ENCODE peak calls at places on chromosomes 16 and 17, in ten cellular contexts. L is ovary; S is testis; A is H9; P is MM.1S; W is CD8-positive, alpha-beta T cell; U is RWPE1; G is H1; N is D721Med; Z is fibroblast of lung. X is an unnamed sample.

GRCh38 chr17:45789874-45790273 is 5.8 kb downstream of the CRHR1 start:
- DNase-seq in Z (no peak), N (no peak), P (no peak), U (no peak), A (no peak), G (no peak), S (no peak), L (no peak), W (no peak), X (no peak)

GRCh38 chr16:48076455-48077012 is 79.3 kb downstream of the ABCC12 start:
- DNase-seq in W (no peak), S (no peak), G (no peak), L (no peak), Z (peak; percentile 78), P (no peak), N (no peak), A (no peak), U (no peak), X (no peak)

GRCh38 chr17:10380631-10381408 is 8.0 kb upstream of the MYH13 start:
- DNase-seq in W (no peak), N (no peak), Z (peak; percentile 49), P (no peak), G (no peak), S (no peak), L (no peak), U (no peak), A (no peak), X (no peak)

GRCh38 chr16:80463303-80463702 is 77.5 kb upstream of the DYNLRB2 start:
- DNase-seq in L (no peak), A (no peak), P (no peak), S (no peak), W (no peak), Z (no peak), G (no peak), U (no peak), N (no peak), X (no peak)

GRCh38 chr17:1402268-1402598 is 2.2 kb upstream of the YWHAE start:
- DNase-seq in U (no peak), N (no peak), L (no peak), G (no peak), Z (no peak), S (no peak), P (no peak), A (no peak), W (no peak), X (no peak)

GRCh38 chr17:34527121-34527907 is 52.1 kb upstream of the TMEM132E start:
- DNase-seq in W (no peak), L (no peak), U (no peak), A (no peak), N (no peak), Z (no peak), G (no peak), S (no peak), P (no peak), X (no peak)

GRCh38 chr17:8140058-8140412 is 12.2 kb downstream of the PER1 start:
- DNase-seq in A (peak; percentile 34), S (peak; percentile 18), N (no peak), P (no peak), G (no peak), W (no peak), L (peak; percentile 59), U (no peak), Z (no peak), X (no peak)

GRCh38 chr17:8946476-8946875 is 19.0 kb downstream of the PIK3R5 start:
- DNase-seq in S (no peak), N (no peak), A (peak; percentile 17), Z (no peak), L (no peak), W (no peak), U (no peak), G (no peak), P (no peak), X (no peak)

GRCh38 chr16:1839554-1839953 is 12.5 kb downstream of the FAHD1 start:
- DNase-seq in W (no peak), Z (peak; percentile 82), P (no peak), S (no peak), N (no peak), A (no peak), L (no peak), G (no peak), U (no peak), X (no peak)

GRCh38 chr16:56145369-56145768 is 45.9 kb upstream of the GNAO1 start:
- DNase-seq in W (no peak), A (peak; percentile 28), S (no peak), G (no peak), N (no peak), U (no peak), P (no peak), Z (no peak), L (no peak), X (no peak)

GRCh38 chr16:31869511-31870201 is 4.0 kb upstream of the ZNF267 start:
- DNase-seq in Z (peak; percentile 56), A (peak; percentile 31), G (no peak), W (peak; percentile 61), L (no peak), U (peak; percentile 38), S (peak; percentile 43), P (peak; percentile 80), N (no peak), X (peak; percentile 34)

GRCh38 chr17:32536736-32537646 is 50.2 kb downstream of the CDK5R1 start:
- DNase-seq in U (no peak), S (no peak), P (no peak), W (no peak), N (no peak), Z (peak; percentile 50), L (no peak), G (no peak), A (no peak), X (no peak)

GRCh38 chr17:78448356-78448993 is 70.0 kb downstream of the PGS1 start:
- DNase-seq in Z (no peak), S (peak; percentile 42), G (no peak), U (no peak), N (no peak), W (no peak), A (no peak), L (no peak), P (no peak), X (no peak)
- TF ChIP-seq CTCF in Z (no peak), S (no peak), G (peak; percentile 55), U (no peak), N (no peak), W (no peak), A (peak; percentile 53), L (no peak), P (peak; percentile 17), X (peak; percentile 44)

GRCh38 chr17:7114241-7114874 is at the start of gene ASGR2:
- DNase-seq in U (no peak), W (no peak), A (no peak), Z (no peak), L (no peak), N (no peak), S (no peak), G (no peak), P (no peak), X (no peak)
- TF ChIP-seq CTCF in U (no peak), W (no peak), A (no peak), Z (no peak), L (no peak), N (no peak), S (no peak), G (no peak), P (no peak), X (no peak)

DNA sequence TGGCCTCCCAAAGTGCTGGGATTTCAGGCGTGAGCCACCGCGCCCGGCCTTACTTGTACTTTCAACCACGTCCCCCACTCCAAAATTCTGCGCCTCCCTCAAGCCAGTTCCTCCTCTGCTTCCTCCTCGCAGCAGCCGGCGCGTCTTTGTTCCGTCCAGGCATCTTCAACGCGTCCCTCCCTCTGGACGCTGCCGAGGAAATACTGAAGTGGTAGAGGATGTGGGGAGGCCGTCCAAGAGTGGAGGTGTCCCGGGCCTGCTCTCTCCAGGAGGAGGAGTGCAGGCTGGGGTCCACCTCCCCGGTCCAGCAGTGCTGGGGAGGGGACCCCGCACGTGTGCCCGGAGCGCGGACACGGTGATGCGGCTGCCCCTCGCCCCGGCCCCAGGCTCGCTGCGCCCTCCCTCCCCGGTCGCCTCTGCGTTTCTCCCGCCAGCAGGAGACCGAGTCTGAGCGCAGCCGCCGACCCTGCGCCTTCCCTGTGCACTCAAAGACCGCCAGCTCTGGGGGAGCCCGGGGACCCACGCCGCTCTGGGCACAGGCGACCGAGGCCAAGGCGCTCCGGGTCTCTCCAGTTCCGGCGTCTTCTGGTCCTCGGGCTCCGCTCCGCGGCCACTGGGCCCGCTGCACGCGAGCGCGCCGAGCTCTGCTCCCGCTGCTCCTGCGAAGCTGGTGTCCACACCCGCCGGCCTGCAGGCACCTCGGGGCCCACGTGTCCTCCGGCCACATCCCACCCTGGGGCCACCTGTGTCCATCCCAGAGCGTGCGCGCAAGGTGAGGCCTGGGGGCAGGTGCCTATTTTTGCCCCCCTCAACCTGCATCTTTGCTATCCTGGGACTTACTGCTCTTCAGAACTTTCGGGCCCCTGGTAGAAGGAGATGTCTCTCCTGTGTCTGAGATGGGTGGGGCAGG is 31.7 kb downstream of the OSBPL7 start:
- DNase-seq in U (peak; percentile 57), N (peak; percentile 69), S (peak; percentile 66), P (peak; percentile 37), Z (peak; percentile 44), W (peak; percentile 16), G (peak; percentile 83), A (peak; percentile 84), L (no peak), X (peak; percentile 77)
- TF ChIP-seq CTCF in U (peak; percentile 76), N (peak; percentile 47), S (peak; percentile 38), P (peak; percentile 37), Z (peak; percentile 45), W (peak; percentile 57), G (peak; percentile 52), A (peak; percentile 58), L (no peak), X (peak; percentile 65)

DNA sequence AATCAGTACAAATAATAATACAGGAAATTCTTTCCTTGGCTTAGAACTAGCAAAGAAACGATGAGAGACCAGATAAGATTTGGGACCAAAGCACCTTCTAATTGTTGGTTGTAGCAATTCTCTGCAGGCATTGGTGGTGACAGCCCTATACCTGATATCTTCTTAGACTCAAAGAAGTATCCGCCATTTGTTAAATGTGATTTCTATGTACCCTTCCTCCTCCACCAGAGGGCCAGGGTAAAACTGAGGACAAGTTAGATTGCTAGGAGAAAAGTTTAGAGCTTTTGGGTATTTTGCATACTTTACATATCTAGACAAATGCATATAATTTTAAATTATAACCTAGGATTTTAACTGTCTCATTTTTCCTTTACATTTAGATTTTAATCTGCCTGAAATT is 304.3 kb downstream of the HS3ST4 start:
- DNase-seq in S (no peak), G (no peak), W (no peak), N (no peak), A (no peak), U (no peak), L (no peak), Z (no peak), P (no peak), X (no peak)
- TF ChIP-seq CTCF in S (no peak), G (peak; percentile 36), W (no peak), N (no peak), A (peak; percentile 56), U (no peak), L (no peak), Z (no peak), P (no peak), X (no peak)

X was measured in GM13977.